ENCODE peak calls at places on chromosomes 4 and X, in four cellular contexts. One of them, this sample, is unnamed.

GRCh38 chr4:108696160-108696559 is 45.8 kb downstream of the OSTC start:
- DNase-seq in GM12878: no peak
- DNase-seq in HepG2: no peak
- DNase-seq in K562: no peak
- DNase-seq in this sample: no peak

GRCh38 chrX:100685284-100685996 is 41.4 kb downstream of the SRPX2 start:
- DNase-seq in K562: peak
- DNase-seq in GM12878: peak
- DNase-seq in HepG2: peak
- DNase-seq in this sample: peak

GRCh38 chrX:42237956-42238355 is 314.6 kb upstream of the CASK start:
- DNase-seq in GM12878: no peak
- DNase-seq in K562: no peak
- DNase-seq in HepG2: no peak
- DNase-seq in this sample: no peak

GRCh38 chr4:147723316-147723715 is 8.6 kb upstream of the ARHGAP10 start:
- DNase-seq in K562: no peak
- DNase-seq in GM12878: no peak
- DNase-seq in HepG2: peak
- DNase-seq in this sample: peak

GRCh38 chrX:56550667-56551066 is 12.8 kb upstream of the UBQLN2 start:
- DNase-seq in GM12878: no peak
- DNase-seq in HepG2: no peak
- DNase-seq in K562: no peak
- DNase-seq in this sample: no peak

GRCh38 chrX:80663331-80663730 is 146.3 kb downstream of the BRWD3 start:
- DNase-seq in HepG2: no peak
- DNase-seq in GM12878: no peak
- DNase-seq in K562: no peak
- DNase-seq in this sample: no peak

GRCh38 chr4:75512336-75513211 is 1.6 kb downstream of the RCHY1 start:
- DNase-seq in K562: peak
- DNase-seq in HepG2: peak
- DNase-seq in GM12878: peak
- DNase-seq in this sample: no peak

GRCh38 chrX:71067079-71067478 is 1.1 kb downstream of the SNX12 start:
- DNase-seq in HepG2: no peak
- DNase-seq in K562: no peak
- DNase-seq in GM12878: no peak
- DNase-seq in this sample: no peak

GRCh38 chr4:80425701-80426100 is 90.2 kb downstream of the CFAP299 start:
- DNase-seq in HepG2: no peak
- DNase-seq in GM12878: no peak
- DNase-seq in K562: no peak
- DNase-seq in this sample: no peak

GRCh38 chr4:143240920-143241319 is 56.2 kb downstream of the USP38 start:
- DNase-seq in K562: no peak
- DNase-seq in HepG2: peak
- DNase-seq in GM12878: no peak
- DNase-seq in this sample: no peak

GRCh38 chr4:130110760-130111159 is 1014.8 kb downstream of the C4orf33 start:
- DNase-seq in GM12878: no peak
- DNase-seq in K562: no peak
- DNase-seq in HepG2: no peak
- DNase-seq in this sample: no peak

GRCh38 chr4:18582841-18583240 is 561.3 kb upstream of the LCORL start:
- DNase-seq in GM12878: no peak
- DNase-seq in K562: no peak
- DNase-seq in HepG2: no peak
- DNase-seq in this sample: no peak

GRCh38 chr4:22356996-22357596 is 158.8 kb downstream of the ADGRA3 start:
- DNase-seq in GM12878: no peak
- DNase-seq in HepG2: no peak
- DNase-seq in K562: no peak
- DNase-seq in this sample: peak

GRCh38 chr4:48742412-48742811 is 37.7 kb downstream of the FRYL start:
- DNase-seq in K562: no peak
- DNase-seq in HepG2: no peak
- DNase-seq in GM12878: no peak
- DNase-seq in this sample: no peak

GRCh38 chrX:47595701-47596655 is 13.7 kb downstream of the TIMP1 start:
- DNase-seq in K562: no peak
- DNase-seq in GM12878: no peak
- DNase-seq in HepG2: no peak
- DNase-seq in this sample: no peak

GRCh38 chr4:70236125-70236524 is 6.3 kb upstream of the CSN3 start:
- DNase-seq in GM12878: no peak
- DNase-seq in HepG2: no peak
- DNase-seq in K562: no peak
- DNase-seq in this sample: no peak

GRCh38 chr4:161990721-161991120 is 173.1 kb downstream of the FSTL5 start:
- DNase-seq in GM12878: no peak
- DNase-seq in K562: no peak
- DNase-seq in HepG2: no peak
- DNase-seq in this sample: no peak

GRCh38 chrX:856901-857300 is 226.3 kb downstream of the SHOX start:
- DNase-seq in GM12878: no peak
- DNase-seq in K562: no peak
- DNase-seq in HepG2: no peak
- DNase-seq in this sample: no peak

GRCh38 chrX:150833454-150834056 is 64.9 kb downstream of the CD99L2 start:
- DNase-seq in HepG2: no peak
- DNase-seq in GM12878: no peak
- DNase-seq in K562: no peak
- DNase-seq in this sample: no peak

GRCh38 chr4:147477439-147477838 is 3.5 kb upstream of the EDNRA start:
- DNase-seq in HepG2: no peak
- DNase-seq in GM12878: no peak
- DNase-seq in K562: no peak
- DNase-seq in this sample: no peak

GRCh38 chr4:177367336-177367735 is 57.7 kb downstream of the NEIL3 start:
- DNase-seq in HepG2: peak
- DNase-seq in GM12878: no peak
- DNase-seq in K562: no peak
- DNase-seq in this sample: peak

GRCh38 chrX:10582215-10582733 is 38.1 kb downstream of the MID1 start:
- DNase-seq in HepG2: no peak
- DNase-seq in K562: peak
- DNase-seq in GM12878: no peak
- DNase-seq in this sample: no peak

GRCh38 chrX:10577863-10578262 is 42.5 kb downstream of the MID1 start:
- DNase-seq in K562: no peak
- DNase-seq in HepG2: no peak
- DNase-seq in GM12878: no peak
- DNase-seq in this sample: no peak

GRCh38 chrX:10579018-10579752 is 41.2 kb downstream of the MID1 start:
- DNase-seq in GM12878: no peak
- DNase-seq in HepG2: peak
- DNase-seq in K562: no peak
- DNase-seq in this sample: no peak

GRCh38 chrX:10576777-10577444 is 43.5 kb downstream of the MID1 start:
- DNase-seq in GM12878: no peak
- DNase-seq in K562: no peak
- DNase-seq in HepG2: no peak
- DNase-seq in this sample: no peak

GRCh38 chrX:10579753-10580060 is 40.7 kb downstream of the MID1 start:
- DNase-seq in K562: no peak
- DNase-seq in HepG2: no peak
- DNase-seq in GM12878: no peak
- DNase-seq in this sample: no peak
- TF ChIP-seq TARDBP in K562: no peak
- TF ChIP-seq TARDBP in HepG2: no peak
- TF ChIP-seq TARDBP in GM12878: no peak
- TF ChIP-seq TARDBP in this sample: no peak

GRCh38 chr4:170087163-170087700 is 2.5 kb downstream of the AADAT start:
- DNase-seq in HepG2: no peak
- DNase-seq in K562: no peak
- DNase-seq in GM12878: no peak
- DNase-seq in this sample: no peak
- TF ChIP-seq TARDBP in HepG2: no peak
- TF ChIP-seq TARDBP in K562: no peak
- TF ChIP-seq TARDBP in GM12878: no peak
- TF ChIP-seq TARDBP in this sample: no peak

GRCh38 chr4:85928775-85929585 is 430.9 kb downstream of the MAPK10 start:
- DNase-seq in K562: no peak
- DNase-seq in HepG2: peak
- DNase-seq in GM12878: peak
- DNase-seq in this sample: no peak
- TF ChIP-seq TARDBP in K562: no peak
- TF ChIP-seq TARDBP in HepG2: no peak
- TF ChIP-seq TARDBP in GM12878: no peak
- TF ChIP-seq TARDBP in this sample: no peak

DNA sequence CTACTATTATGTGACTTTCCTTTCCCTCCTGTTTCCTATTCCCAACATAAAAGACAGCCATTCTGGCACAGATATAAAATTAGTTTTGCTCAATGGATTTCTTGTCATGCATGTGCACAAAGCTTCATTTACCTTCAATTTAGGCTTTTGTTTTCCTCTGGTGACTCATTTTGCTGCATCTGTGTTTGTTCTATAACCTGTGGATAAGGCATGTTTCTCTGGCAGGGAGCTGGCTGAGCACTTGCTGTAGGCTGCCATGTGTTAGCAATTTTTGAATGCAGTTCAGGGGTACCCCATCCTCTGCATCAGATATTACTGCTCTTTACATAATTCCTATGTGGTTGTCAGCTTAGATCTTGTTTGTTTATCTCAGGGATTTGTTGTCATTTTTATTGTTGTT is 202.8 kb upstream of the GRID2 start:
- DNase-seq in HepG2: no peak
- DNase-seq in K562: no peak
- DNase-seq in GM12878: no peak
- DNase-seq in this sample: no peak
- TF ChIP-seq TARDBP in HepG2: no peak
- TF ChIP-seq TARDBP in K562: no peak
- TF ChIP-seq TARDBP in GM12878: no peak
- TF ChIP-seq TARDBP in this sample: no peak

GRCh38 chr4:72314869-72315268 is 254.2 kb downstream of the ADAMTS3 start:
- DNase-seq in GM12878: no peak
- DNase-seq in HepG2: no peak
- DNase-seq in K562: no peak
- DNase-seq in this sample: no peak

GRCh38 chr4:72313121-72313520 is 255.9 kb downstream of the ADAMTS3 start:
- DNase-seq in GM12878: no peak
- DNase-seq in HepG2: no peak
- DNase-seq in K562: no peak
- DNase-seq in this sample: no peak

GRCh38 chr4:72312032-72312650 is 256.9 kb downstream of the ADAMTS3 start:
- DNase-seq in GM12878: no peak
- DNase-seq in HepG2: peak
- DNase-seq in K562: no peak
- DNase-seq in this sample: no peak

GRCh38 chr4:72305620-72306019 is 263.4 kb downstream of the ADAMTS3 start:
- DNase-seq in GM12878: no peak
- DNase-seq in K562: no peak
- DNase-seq in HepG2: no peak
- DNase-seq in this sample: no peak

DNA sequence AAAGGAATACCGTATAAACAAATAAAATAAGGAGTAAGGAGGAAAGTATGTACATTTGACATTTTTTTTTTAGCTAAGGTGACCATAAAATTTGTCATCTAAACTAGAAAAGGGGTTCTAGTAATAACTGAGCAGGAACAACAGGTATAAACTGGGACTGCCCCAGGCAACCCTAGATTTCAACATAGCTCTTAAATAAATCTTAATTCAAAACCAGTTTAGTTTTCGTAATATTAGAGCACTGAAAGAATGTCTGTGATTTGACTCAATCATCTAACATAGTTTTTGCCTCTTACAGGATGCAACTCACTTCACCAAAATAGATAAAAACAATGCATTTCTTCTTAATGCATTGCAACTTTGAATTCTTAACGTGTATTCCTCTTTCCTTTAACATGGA is 257.7 kb downstream of the ADAMTS3 start:
- DNase-seq in HepG2: no peak
- DNase-seq in GM12878: no peak
- DNase-seq in K562: no peak
- DNase-seq in this sample: no peak
- TF ChIP-seq TARDBP in HepG2: no peak
- TF ChIP-seq TARDBP in GM12878: no peak
- TF ChIP-seq TARDBP in K562: no peak
- TF ChIP-seq TARDBP in this sample: no peak

DNA sequence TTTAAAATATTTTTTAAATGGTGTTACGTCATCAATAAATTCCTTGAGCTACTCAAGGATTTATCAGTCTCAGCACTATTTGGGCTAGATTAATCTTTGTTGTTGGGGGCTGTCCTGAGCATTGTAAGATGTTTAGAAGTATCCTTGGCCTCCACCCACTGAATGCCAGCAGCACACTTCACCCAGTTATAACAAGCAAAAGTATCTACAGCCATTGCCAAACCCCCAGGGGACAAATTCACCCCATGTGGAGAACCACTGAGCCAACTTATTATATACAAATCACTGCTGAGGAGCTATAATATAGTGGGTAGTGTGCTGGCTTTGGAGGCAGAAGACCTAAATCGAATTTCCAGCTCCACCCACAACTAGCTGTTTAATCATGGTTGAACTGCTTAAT is 58.3 kb downstream of the ATP10D start:
- DNase-seq in HepG2: no peak
- DNase-seq in GM12878: no peak
- DNase-seq in K562: no peak
- DNase-seq in this sample: no peak
- TF ChIP-seq TARDBP in HepG2: no peak
- TF ChIP-seq TARDBP in GM12878: no peak
- TF ChIP-seq TARDBP in K562: no peak
- TF ChIP-seq TARDBP in this sample: no peak

GRCh38 chr4:5755161-5755560 is 44.2 kb downstream of the EVC start:
- DNase-seq in GM12878: no peak
- DNase-seq in HepG2: no peak
- DNase-seq in K562: no peak
- DNase-seq in this sample: no peak

GRCh38 chr4:5753366-5753765 is 42.4 kb downstream of the EVC start:
- DNase-seq in GM12878: no peak
- DNase-seq in K562: no peak
- DNase-seq in HepG2: no peak
- DNase-seq in this sample: no peak

GRCh38 chr4:5755679-5756078 is 44.7 kb downstream of the EVC start:
- DNase-seq in K562: no peak
- DNase-seq in HepG2: no peak
- DNase-seq in GM12878: no peak
- DNase-seq in this sample: no peak

GRCh38 chr4:5753766-5754528 is 42.9 kb downstream of the EVC start:
- DNase-seq in GM12878: no peak
- DNase-seq in K562: no peak
- DNase-seq in HepG2: no peak
- DNase-seq in this sample: no peak

GRCh38 chr4:5754529-5754881 is 43.5 kb downstream of the EVC start:
- DNase-seq in HepG2: no peak
- DNase-seq in K562: no peak
- DNase-seq in GM12878: no peak
- DNase-seq in this sample: no peak
- TF ChIP-seq TARDBP in HepG2: no peak
- TF ChIP-seq TARDBP in K562: no peak
- TF ChIP-seq TARDBP in GM12878: no peak
- TF ChIP-seq TARDBP in this sample: no peak